ENCODE peak calls at places on chromosomes 16 and 17, in eight cellular contexts. M is RPMI8226; Z is iris pigment epithelial cell; K is fibroblast of the conjunctiva; E is IMR-90; L is activated CD8-positive, alpha-beta T cell treated with anti-CD3 and anti-CD28 coated beads for 36 hours; Y is HFFc6; N is endodermal cell. J is an unnamed sample.

GRCh38 chr17:39757931-39758873 is 20.5 kb downstream of the GRB7 start:
- DNase-seq in Z (no peak), N (peak), K (no peak), L (peak), Y (no peak), M (peak), E (no peak), J (no peak)

GRCh38 chr17:43171761-43172487 is 910 bp downstream of the NBR1 start:
- DNase-seq in N (peak), E (peak), Y (peak), L (peak), K (peak), Z (peak), M (peak), J (no peak)

GRCh38 chr17:28342313-28342712 is 6.8 kb downstream of the TNFAIP1 start:
- DNase-seq in N (no peak), E (no peak), M (no peak), K (no peak), Y (no peak), Z (no peak), L (no peak), J (peak)

GRCh38 chr16:57394444-57394843 is 10.1 kb upstream of the CCL17 start:
- DNase-seq in K (no peak), N (no peak), E (no peak), L (no peak), M (no peak), Y (no peak), Z (peak), J (no peak)

GRCh38 chr17:2364132-2365116 is 27.1 kb downstream of the SGSM2 start:
- DNase-seq in E (no peak), Y (no peak), Z (no peak), M (no peak), L (no peak), K (no peak), N (no peak), J (peak)

GRCh38 chr17:81712468-81713003 is 452 bp downstream of the SLC25A10 start:
- DNase-seq in K (no peak), E (no peak), M (peak), Z (peak), L (peak), Y (peak), N (peak), J (no peak)

GRCh38 chr17:48637323-48638260 is 11.4 kb upstream of the HOXB9 start:
- DNase-seq in N (peak), Z (peak), Y (peak), K (no peak), M (no peak), E (peak), L (no peak), J (peak)

GRCh38 chr17:42050360-42051012 is at the start of gene C17orf113:
- DNase-seq in K (no peak), Y (no peak), L (peak), E (no peak), N (peak), Z (no peak), M (peak), J (no peak)

GRCh38 chr17:43734376-43734775 is 24.2 kb downstream of the SOST start:
- DNase-seq in E (peak), L (no peak), M (no peak), Y (peak), Z (peak), K (peak), N (no peak), J (no peak)